ENCODE peak calls at places on chromosomes 7 and 10, in four cellular contexts. D, N, O and E are unnamed samples.
A peak's percentile ranks its signal among the peaks of the same experiment; 100 is the strongest.

GRCh38 chr7:507623-508305 is 11.9 kb downstream of the PDGFA start:
- DNase-seq in D (no peak), O (no peak), N (no peak), E (no peak)

GRCh38 chr7:158809596-158809995 is 19.7 kb downstream of the ESYT2 start:
- DNase-seq in O (no peak), N (no peak), D (no peak), E (no peak)

GRCh38 chr7:73509463-73509862 is 12.6 kb downstream of the BAZ1B start:
- DNase-seq in O (no peak), N (no peak), D (no peak), E (no peak)

GRCh38 chr7:112898432-112899290 is 108.5 kb upstream of the TMEM168 start:
- DNase-seq in D (peak; percentile 73), N (peak; percentile 79), O (peak; percentile 15), E (peak; percentile 78)

GRCh38 chr10:130758529-130758928 is 553.0 kb downstream of the TCERG1L start:
- DNase-seq in O (no peak), N (no peak), D (no peak), E (no peak)

GRCh38 chr7:20240080-20240926 is 23.1 kb upstream of the MACC1 start:
- DNase-seq in D (no peak), N (no peak), O (no peak), E (no peak)

GRCh38 chr7:112215787-112216186 is 9.3 kb downstream of the ZNF277 start:
- DNase-seq in N (no peak), O (no peak), D (no peak), E (no peak)

GRCh38 chr7:40700653-40701475 is 566.1 kb downstream of the SUGCT start:
- DNase-seq in N (no peak), O (no peak), D (no peak), E (no peak)

GRCh38 chr7:78939669-78940068 is 513.8 kb downstream of the MAGI2 start:
- DNase-seq in N (no peak), O (no peak), D (no peak), E (no peak)

GRCh38 chr7:139783647-139784385 is 6.0 kb upstream of the HIPK2 start:
- DNase-seq in O (no peak), N (no peak), D (no peak), E (no peak)

GRCh38 chr7:130841416-130841815 is 107.4 kb upstream of the KLF14 start:
- DNase-seq in D (no peak), O (no peak), N (no peak), E (no peak)

GRCh38 chr10:11687779-11688447 is 54.3 kb upstream of the ECHDC3 start:
- DNase-seq in N (no peak), D (no peak), O (no peak), E (no peak)

GRCh38 chr7:50649259-50649885 is 84.2 kb upstream of the DDC start:
- DNase-seq in O (no peak), N (no peak), D (no peak), E (no peak)

GRCh38 chr7:2355079-2356008 is 717 bp downstream of the EIF3B start:
- DNase-seq in O (no peak), N (no peak), D (peak; percentile 54), E (peak; percentile 37)

GRCh38 chr7:140349172-140349771 is 49.1 kb downstream of the SLC37A3 start:
- DNase-seq in N (no peak), D (no peak), O (no peak), E (peak; percentile 80)

GRCh38 chr7:94701555-94701973 is 45.6 kb upstream of the SGCE start:
- DNase-seq in O (peak; percentile 7), N (peak; percentile 99), D (no peak), E (peak; percentile 94)
- TF ChIP-seq MAX in O (no peak), N (no peak), D (no peak), E (no peak)

DNA sequence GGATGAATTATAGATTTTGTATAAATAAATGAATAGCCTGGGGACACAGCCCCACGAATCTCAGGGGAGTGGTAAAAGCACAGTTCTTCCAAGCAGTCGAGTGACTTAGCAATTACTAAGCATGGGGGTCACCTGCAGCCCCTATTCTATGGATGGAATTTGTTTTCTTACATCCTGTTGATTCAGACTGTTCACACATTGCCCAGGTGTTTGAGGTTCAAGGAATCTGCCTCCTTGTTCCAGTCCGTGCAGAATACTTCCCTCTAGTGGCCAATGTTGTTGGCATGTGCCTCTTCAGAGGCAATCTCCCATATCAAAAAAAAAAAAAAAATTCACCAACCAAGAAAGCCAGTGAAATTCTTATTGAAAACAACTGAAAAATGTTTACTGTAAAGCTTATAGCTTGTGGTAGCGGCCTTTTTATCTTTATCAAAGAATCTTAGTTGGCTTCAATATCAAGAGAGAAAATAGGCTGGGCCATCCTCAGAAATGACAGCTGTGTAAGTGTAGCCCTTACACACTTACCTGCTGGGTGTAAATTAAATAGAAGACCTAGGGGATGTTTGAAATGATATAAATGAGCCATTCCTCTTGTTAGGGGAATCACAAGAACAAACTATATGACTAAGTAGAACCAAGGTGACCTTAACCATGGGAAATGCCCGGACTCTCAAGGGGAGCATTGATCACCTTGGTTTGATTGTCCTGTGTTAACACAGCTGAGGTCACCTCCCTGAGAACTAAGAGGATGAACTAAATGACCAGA is 7.8 kb downstream of the LIPM start:
- DNase-seq in D (peak; percentile 5), O (no peak), N (peak; percentile 20), E (peak; percentile 64)
- TF ChIP-seq JUN in D (no peak), O (no peak), N (no peak), E (no peak)

GRCh38 chr10:115093776-115094361 is 704 bp downstream of the ATRNL1 start:
- DNase-seq in O (no peak), D (no peak), N (no peak), E (no peak)
- TF ChIP-seq EZH2 in O (no peak), D (no peak), N (no peak), E (no peak)

GRCh38 chr7:29017666-29018065 is 59.5 kb upstream of the TRIL start:
- DNase-seq in D (no peak), N (no peak), O (no peak), E (no peak)
- TF ChIP-seq MAX in D (no peak), N (no peak), O (no peak), E (no peak)

GRCh38 chr10:6108631-6109443 is 20.0 kb downstream of the RBM17 start:
- DNase-seq in N (peak; percentile 42), O (peak; percentile 49), D (peak; percentile 55), E (peak; percentile 61)
- TF ChIP-seq JUN in N (no peak), O (no peak), D (no peak), E (no peak)